ENCODE peak calls at places on chromosomes 1 and 21, in eight cellular contexts. L, C, J, I, S, W, T and R are unnamed samples.

GRCh38 chr1:14852301-14852700 is 253.8 kb downstream of the KAZN start:
- DNase-seq in L (no peak), C (no peak), J (no peak), I (no peak), S (no peak), W (peak), T (no peak), R (no peak)

GRCh38 chr1:202117898-202118371 is 4.8 kb upstream of the GPR37L1 start:
- DNase-seq in L (no peak), C (no peak), J (no peak), I (no peak), S (no peak), W (no peak), T (no peak), R (no peak)

GRCh38 chr1:98325646-98326441 is 335.7 kb upstream of the SNX7 start:
- DNase-seq in L (no peak), C (peak), J (peak), I (peak), S (no peak), W (peak), T (no peak), R (no peak)

GRCh38 chr21:34274001-34274400 is 89.8 kb upstream of the KCNE2 start:
- DNase-seq in L (no peak), C (peak), J (peak), I (peak), S (no peak), W (peak), T (no peak), R (no peak)

GRCh38 chr1:12172042-12172851 is 5.5 kb downstream of the TNFRSF1B start:
- DNase-seq in L (no peak), C (no peak), J (no peak), I (no peak), S (no peak), W (no peak), T (no peak), R (no peak)

GRCh38 chr1:112937070-112937469 is 18.9 kb downstream of the SLC16A1 start:
- DNase-seq in L (no peak), C (peak), J (peak), I (peak), S (no peak), W (peak), T (no peak), R (no peak)

GRCh38 chr1:85584923-85585322 is 4.4 kb downstream of the CCN1 start:
- DNase-seq in L (no peak), C (peak), J (no peak), I (peak), S (no peak), W (peak), T (no peak), R (no peak)

GRCh38 chr1:154429118-154429517 is 24.0 kb downstream of the IL6R start:
- DNase-seq in L (no peak), C (no peak), J (no peak), I (no peak), S (no peak), W (no peak), T (no peak), R (no peak)

GRCh38 chr1:33127001-33127823 is 46.3 kb downstream of the AZIN2 start:
- DNase-seq in L (peak), C (peak), J (peak), I (peak), S (peak), W (peak), T (peak), R (peak)

DNA sequence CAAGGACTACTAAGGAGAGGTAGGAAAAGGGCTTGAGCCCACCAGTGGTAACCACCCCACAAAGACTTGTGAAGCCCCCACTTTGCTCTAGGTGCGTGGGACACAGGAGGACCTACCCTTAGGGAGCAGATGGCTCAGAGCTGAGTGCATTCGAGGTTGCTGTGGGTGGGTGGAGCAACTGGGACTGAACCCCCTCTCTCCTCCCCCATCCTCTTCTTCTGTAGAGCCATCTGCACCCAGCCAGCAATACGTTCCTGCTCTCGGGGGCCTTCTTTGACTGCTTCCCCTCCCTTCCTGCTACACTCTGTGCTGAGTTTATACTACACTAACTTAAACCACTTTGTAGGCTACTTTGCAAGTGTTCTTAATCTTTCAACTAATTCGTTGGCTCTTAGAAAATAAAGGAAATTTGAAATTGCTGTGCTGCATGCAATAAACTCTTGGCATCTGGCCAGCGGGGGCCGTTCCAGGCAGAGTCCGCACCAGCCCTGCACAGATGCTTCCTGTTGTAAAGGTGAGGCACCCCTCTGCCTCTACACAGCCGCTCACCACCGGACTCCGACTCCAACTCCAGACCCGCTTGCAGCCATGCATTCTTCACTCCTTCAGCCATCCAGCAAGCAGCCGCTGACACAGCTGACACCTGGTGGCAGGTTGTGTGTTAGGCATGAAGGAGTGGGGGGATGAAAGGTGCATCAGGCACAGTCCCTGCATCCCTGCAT is 57.2 kb downstream of the GLIS1 start:
- DNase-seq in L (peak), C (no peak), J (peak), I (peak), S (peak), W (peak), T (peak), R (peak)
- TF ChIP-seq CTCF in L (peak), C (peak), J (peak), I (peak), S (peak), W (peak), T (peak), R (peak)

DNA sequence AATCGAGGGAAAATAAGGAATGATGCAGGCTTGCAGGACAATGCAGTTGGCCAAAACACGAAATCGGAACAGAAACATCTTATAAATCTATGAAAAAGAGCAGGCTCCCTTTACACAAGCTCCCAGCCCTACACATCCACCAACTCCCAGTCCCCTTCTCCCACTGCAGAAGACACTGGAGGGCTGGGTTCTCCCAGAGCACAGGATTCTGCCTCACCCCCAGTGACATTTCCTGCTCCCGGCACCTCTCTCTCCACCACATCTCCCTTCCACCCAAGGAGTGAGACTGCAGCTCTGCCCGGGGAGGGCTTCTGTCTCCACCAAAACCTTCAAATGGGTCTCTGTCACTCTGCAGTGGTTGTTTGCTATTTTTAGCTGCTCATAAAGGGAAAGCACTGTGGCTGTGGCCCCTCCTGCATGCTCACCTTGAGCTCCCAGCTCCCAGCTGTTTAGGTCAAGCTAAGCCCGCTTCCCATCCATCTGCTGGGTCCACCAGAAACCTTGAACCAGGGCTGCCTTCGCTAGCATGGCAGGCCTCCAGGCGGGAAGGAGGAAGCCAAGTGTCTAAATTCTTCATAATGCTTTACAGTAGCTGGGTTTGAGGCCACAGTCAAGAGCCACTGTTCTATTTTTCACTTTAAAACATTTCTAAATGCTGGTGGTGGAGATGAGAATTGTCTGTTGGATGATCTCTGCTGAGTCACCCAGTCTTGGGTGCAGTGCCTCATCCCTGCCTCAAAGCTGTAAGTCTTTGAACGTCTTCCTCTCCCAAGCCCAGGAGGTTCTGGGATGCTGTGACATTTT is 3.3 kb upstream of the C2CD2 start:
- DNase-seq in L (no peak), C (peak), J (peak), I (peak), S (no peak), W (peak), T (no peak), R (no peak)
- TF ChIP-seq CTCF in L (no peak), C (no peak), J (no peak), I (no peak), S (no peak), W (no peak), T (no peak), R (no peak)

DNA sequence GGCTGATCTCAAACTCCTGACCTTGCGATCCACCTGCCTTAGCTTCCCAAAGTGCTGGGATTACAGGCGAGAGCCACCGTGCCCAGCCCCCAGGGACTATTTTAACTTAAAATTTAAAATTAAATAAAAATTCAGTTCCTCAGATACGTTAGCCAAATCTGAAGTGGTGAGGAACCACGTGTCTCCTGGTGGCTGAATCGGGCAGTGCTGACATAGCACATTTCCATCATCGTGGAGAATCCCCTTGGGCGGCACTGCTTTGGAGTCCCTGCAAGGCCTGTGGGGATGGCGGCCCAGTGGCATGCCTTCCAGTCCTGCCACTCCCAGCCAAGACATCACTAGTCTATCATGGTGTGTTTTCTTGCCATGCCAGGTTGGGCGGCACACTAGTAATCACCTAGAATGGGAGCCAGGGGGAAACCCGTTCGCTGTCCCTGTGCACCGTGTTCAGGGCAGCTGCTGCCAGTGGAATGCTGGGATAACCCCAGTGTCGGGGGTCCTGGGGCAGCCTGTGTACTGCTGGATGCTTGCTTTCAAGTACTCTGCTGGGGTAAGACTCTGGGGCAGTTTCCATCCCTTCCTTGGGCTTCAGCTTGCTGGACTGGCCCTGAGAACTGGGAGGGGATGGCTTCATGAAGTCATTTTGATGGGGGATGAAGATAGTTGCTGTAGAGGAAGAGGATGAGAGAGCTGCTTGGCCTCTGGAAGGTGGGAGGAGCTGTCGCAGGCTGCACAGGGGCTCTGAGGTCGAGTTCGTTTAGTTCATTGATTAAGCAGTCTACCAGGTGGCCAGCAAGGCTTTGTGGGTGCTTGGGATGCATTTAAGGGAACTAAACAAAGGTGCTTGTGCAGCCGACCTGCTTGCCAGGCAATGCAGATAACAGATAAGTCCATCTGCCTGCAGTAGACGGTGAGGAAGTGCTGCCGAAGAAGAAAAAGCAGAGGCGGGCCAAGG is 4.6 kb downstream of the ZBTB48 start:
- DNase-seq in L (no peak), C (no peak), J (no peak), I (no peak), S (no peak), W (no peak), T (no peak), R (no peak)
- TF ChIP-seq CTCF in L (no peak), C (no peak), J (peak), I (no peak), S (no peak), W (no peak), T (no peak), R (peak)

GRCh38 chr1:55035904-55036303 is 3.4 kb upstream of the PCSK9 start:
- DNase-seq in L (no peak), C (no peak), J (no peak), I (no peak), S (no peak), W (no peak), T (no peak), R (no peak)
- TF ChIP-seq CTCF in L (no peak), C (no peak), J (no peak), I (no peak), S (no peak), W (peak), T (no peak), R (peak)

DNA sequence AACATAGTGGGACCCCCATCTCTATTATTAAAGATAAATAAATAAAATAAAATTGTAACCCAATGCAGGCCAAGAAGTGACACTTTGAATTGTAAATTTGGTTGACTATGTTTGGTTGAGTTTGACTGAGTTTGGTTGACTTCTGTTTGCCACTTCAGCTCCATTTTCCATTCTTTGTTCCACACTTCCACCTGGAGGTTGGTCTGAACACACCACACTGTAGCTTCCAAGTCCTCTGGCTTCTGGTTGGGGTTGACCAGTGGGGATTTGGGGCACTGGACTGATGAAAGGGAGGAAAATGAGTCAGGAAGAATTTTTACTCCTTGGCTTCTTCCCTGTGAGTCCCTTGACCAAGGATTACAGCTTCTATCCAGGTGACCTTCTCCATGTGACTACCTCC is 40.6 kb upstream of the DIPK1A start:
- DNase-seq in L (no peak), C (no peak), J (no peak), I (no peak), S (no peak), W (no peak), T (no peak), R (no peak)
- TF ChIP-seq CTCF in L (no peak), C (no peak), J (no peak), I (no peak), S (no peak), W (no peak), T (no peak), R (no peak)

GRCh38 chr1:152928671-152929070 is 18.3 kb upstream of the SPRR5 start:
- DNase-seq in L (no peak), C (no peak), J (peak), I (no peak), S (no peak), W (no peak), T (no peak), R (no peak)

GRCh38 chr1:152924191-152924590 is 15.8 kb downstream of the IVL start:
- DNase-seq in L (no peak), C (no peak), J (peak), I (no peak), S (no peak), W (no peak), T (no peak), R (no peak)

GRCh38 chr1:152926091-152926490 is 17.7 kb downstream of the IVL start:
- DNase-seq in L (no peak), C (no peak), J (peak), I (peak), S (peak), W (peak), T (no peak), R (no peak)
- TF ChIP-seq CTCF in L (peak), C (peak), J (peak), I (no peak), S (peak), W (peak), T (no peak), R (no peak)

DNA sequence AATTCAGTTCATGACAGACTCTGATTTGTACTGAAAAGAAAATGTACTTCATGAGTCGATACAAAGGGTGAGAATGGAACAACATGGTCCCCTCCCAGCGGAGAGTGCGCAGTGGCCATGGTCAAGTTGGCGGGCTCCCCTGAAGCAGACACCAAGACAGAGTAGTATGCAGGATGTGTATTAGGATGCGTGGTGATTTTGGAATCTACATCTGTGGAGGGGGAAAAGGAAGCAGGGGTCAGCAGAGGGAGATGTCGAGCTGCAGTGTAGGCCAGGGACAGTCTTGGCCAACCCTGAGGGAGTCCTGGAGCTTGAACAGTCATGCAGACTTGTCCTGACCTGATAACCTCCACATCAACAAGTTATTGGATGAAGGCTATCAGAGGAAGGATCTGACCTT is 481.0 kb downstream of the OMA1 start:
- DNase-seq in L (no peak), C (no peak), J (no peak), I (no peak), S (no peak), W (no peak), T (no peak), R (no peak)
- TF ChIP-seq CTCF in L (peak), C (no peak), J (peak), I (no peak), S (no peak), W (no peak), T (no peak), R (no peak)

GRCh38 chr1:30684881-30685795 is 38.2 kb downstream of the MATN1 start:
- DNase-seq in L (peak), C (no peak), J (no peak), I (no peak), S (no peak), W (no peak), T (no peak), R (peak)
- TF ChIP-seq CTCF in L (no peak), C (no peak), J (peak), I (no peak), S (no peak), W (no peak), T (no peak), R (peak)

DNA sequence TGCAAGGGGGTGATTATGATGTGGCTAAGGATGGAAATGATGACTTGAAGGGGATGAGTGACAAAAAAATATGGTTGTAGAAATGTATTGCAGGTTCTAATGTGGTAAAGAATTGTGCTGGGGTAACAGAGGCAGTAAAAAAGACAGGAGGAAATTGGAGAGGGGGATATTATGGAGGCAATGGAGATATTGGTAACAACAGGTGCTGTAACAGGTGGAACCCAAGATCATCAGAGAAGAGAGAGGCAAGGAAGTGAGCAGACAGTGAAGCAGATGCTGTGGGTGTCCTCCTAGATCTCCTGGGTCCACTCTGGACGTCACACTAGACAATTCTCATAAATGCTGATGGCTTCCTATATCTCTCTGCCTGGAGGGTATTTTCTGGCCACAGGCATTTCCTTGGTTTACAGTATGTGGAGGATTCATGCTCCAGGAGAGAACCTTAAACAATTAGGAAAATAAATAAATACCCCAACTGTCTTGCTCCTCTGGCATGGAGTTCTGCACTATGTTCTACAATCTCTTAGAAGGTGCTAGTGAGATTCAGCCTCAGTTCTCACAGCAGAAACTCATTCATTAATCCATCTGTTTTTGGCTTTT is 620.3 kb upstream of the PLXNA2 start:
- DNase-seq in L (no peak), C (no peak), J (no peak), I (no peak), S (no peak), W (no peak), T (no peak), R (no peak)
- TF ChIP-seq CTCF in L (no peak), C (no peak), J (no peak), I (no peak), S (no peak), W (no peak), T (no peak), R (no peak)

GRCh38 chr1:188065917-188066316 is 1237.2 kb downstream of the PLA2G4A start:
- DNase-seq in L (no peak), C (no peak), J (no peak), I (no peak), S (no peak), W (peak), T (no peak), R (no peak)

DNA sequence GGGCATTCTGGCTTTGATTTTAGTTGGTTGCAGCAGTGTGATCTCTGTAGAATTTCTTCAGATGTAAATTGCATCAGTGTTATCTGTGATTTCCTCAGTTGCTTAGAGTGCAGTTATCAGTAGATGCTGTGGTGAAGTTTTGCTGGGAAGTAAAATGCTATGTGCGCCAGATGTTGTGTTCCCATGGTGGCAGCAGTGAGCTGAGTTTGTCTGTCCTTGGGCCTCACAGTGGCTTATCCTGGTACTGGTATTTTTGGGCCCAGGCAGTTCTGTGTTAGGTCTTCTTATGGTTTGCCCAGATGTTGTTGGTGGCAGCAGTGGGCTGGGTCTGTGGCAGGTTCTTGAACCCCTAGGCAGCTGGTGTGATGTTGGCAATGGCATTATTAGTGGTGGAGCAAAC is 1242.1 kb downstream of the PLA2G4A start:
- DNase-seq in L (no peak), C (no peak), J (no peak), I (no peak), S (no peak), W (no peak), T (no peak), R (no peak)
- TF ChIP-seq CTCF in L (no peak), C (no peak), J (no peak), I (no peak), S (no peak), W (no peak), T (no peak), R (no peak)